ENCODE peak calls at places on chromosomes 3 and 15, in five cellular contexts. Q is stomach, Z is SJSA1, F is aorta, E is GM23248. C is an unnamed sample. For H3K4me1, the result is how much of the 10 kb centered on the place peaks cover.

GRCh38 chr3:83738202-83738601 is 1220.6 kb upstream of the CADM2 start:
- DNase-seq in Q (no peak), Z (no peak), F (no peak), E (no peak), C (no peak)

GRCh38 chr3:10361375-10361774 is 40.5 kb upstream of the SEC13 start:
- DNase-seq in Q (no peak), Z (no peak), F (no peak), E (no peak), C (no peak)

GRCh38 chr15:34886134-34886533 is 83.4 kb downstream of the AQR start:
- DNase-seq in Q (no peak), Z (no peak), F (no peak), E (peak), C (no peak)

GRCh38 chr3:10473581-10474438 is 31.6 kb downstream of the ATP2B2 start:
- DNase-seq in Q (no peak), Z (no peak), F (no peak), E (no peak), C (no peak)

GRCh38 chr15:66955001-66955516 is 110.3 kb upstream of the SMAD3 start:
- DNase-seq in Q (no peak), Z (no peak), F (no peak), E (no peak), C (no peak)

GRCh38 chr3:73498764-73499622 is 125.7 kb downstream of the PDZRN3 start:
- DNase-seq in Q (no peak), Z (peak), F (no peak), E (peak), C (no peak)

GRCh38 chr3:50316657-50317242 is 5.8 kb downstream of the HYAL2 start:
- DNase-seq in Q (peak), Z (no peak), F (peak), E (no peak), C (peak)

GRCh38 chr3:51332156-51332555 is 52.9 kb upstream of the MANF start:
- DNase-seq in Q (no peak), Z (no peak), F (no peak), E (no peak), C (no peak)

GRCh38 chr15:57307527-57308193 is 68.6 kb upstream of the CGNL1 start:
- DNase-seq in Q (no peak), Z (no peak), F (no peak), E (no peak), C (no peak)

GRCh38 chr15:31483053-31483923 is 156.7 kb downstream of the KLF13 start:
- DNase-seq in Q (peak), Z (peak), F (no peak), E (peak), C (peak)

GRCh38 chr3:195110647-195111321 is 160.2 kb downstream of the XXYLT1 start:
- DNase-seq in Q (no peak), Z (no peak), F (peak), E (no peak), C (no peak)

GRCh38 chr3:31978553-31978952 is 2.5 kb downstream of the OSBPL10 start:
- DNase-seq in Q (no peak), Z (no peak), F (no peak), E (no peak), C (no peak)

GRCh38 chr3:41075958-41076357 is 123.3 kb upstream of the CTNNB1 start:
- DNase-seq in Q (no peak), Z (no peak), F (peak), E (peak), C (no peak)

GRCh38 chr3:43006825-43007224 is 27.7 kb downstream of the GASK1A start:
- DNase-seq in Q (no peak), Z (no peak), F (no peak), E (peak), C (no peak)

GRCh38 chr3:127085576-127085975 is 102.7 kb downstream of the PLXNA1 start:
- DNase-seq in Q (no peak), Z (no peak), F (no peak), E (no peak), C (no peak)

GRCh38 chr3:192011137-192011536 is 550.2 kb downstream of the PYDC2 start:
- DNase-seq in Q (no peak), Z (no peak), F (no peak), E (no peak), C (no peak)

GRCh38 chr15:85910796-85911195 is 116.1 kb upstream of the KLHL25 start:
- DNase-seq in Q (peak), Z (no peak), F (no peak), E (no peak), C (no peak)

GRCh38 chr3:72310028-72310987 is 525.4 kb upstream of the PROK2 start:
- DNase-seq in Q (no peak), Z (peak), F (peak), E (peak), C (peak)

GRCh38 chr3:122668930-122669730 is 11.5 kb upstream of the PARP14 start:
- DNase-seq in Q (no peak), Z (no peak), F (no peak), E (peak), C (peak)

GRCh38 chr3:134332344-134332743 is 41.9 kb downstream of the AMOTL2 start:
- DNase-seq in Q (no peak), Z (no peak), F (no peak), E (no peak), C (no peak)

GRCh38 chr15:92161039-92161670 is 232.5 kb upstream of the ST8SIA2 start:
- DNase-seq in Q (no peak), Z (no peak), F (no peak), E (no peak), C (no peak)

GRCh38 chr3:70805044-70805732 is 492.8 kb upstream of the MDFIC2 start:
- DNase-seq in Q (no peak), Z (no peak), F (no peak), E (peak), C (no peak)

GRCh38 chr3:134291300-134292254 is 40.9 kb upstream of the RYK start:
- DNase-seq in Q (no peak), Z (no peak), F (peak), E (peak), C (no peak)

GRCh38 chr15:74238984-74239645 is 3.0 kb downstream of the CCDC33 start:
- DNase-seq in Q (no peak), Z (no peak), F (no peak), E (no peak), C (no peak)

GRCh38 chr3:70531063-70531657 is 218.7 kb upstream of the MDFIC2 start:
- DNase-seq in Q (no peak), Z (no peak), F (no peak), E (peak), C (peak)

GRCh38 chr3:146152841-146153240 is 8.1 kb downstream of the PLOD2 start:
- DNase-seq in Q (peak), Z (peak), F (peak), E (no peak), C (no peak)
- H3K4me1 ChIP-seq in Q (under half), Z (under half), F (under half), E (under half), C (under half)

GRCh38 chr3:44439499-44440295 is 37.8 kb downstream of the ZNF445 start:
- DNase-seq in Q (peak), Z (no peak), F (peak), E (no peak), C (peak)
- H3K4me3 ChIP-seq in Q (peak), Z (no peak), F (no peak), E (no peak), C (peak)

DNA sequence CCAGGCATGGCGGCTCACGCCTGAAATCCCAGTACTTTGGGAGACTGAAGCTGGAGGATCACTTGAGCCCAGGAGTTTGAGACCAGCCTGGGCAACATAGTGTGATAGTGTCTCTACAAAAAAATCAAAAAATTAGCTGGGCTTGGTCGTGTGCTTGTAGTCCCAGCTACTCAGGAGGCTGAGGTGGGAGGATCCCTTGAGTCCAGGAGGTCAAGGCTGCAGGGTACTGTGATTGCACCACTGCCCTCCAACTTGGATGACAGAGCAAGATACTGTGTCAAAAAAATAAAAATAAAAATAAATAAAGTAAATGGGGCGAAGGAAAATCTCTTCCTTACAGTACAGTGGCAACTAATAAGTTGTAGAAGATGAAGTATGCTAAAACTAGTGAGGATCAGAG is 29.6 kb downstream of the LSM3 start:
- DNase-seq in Q (no peak), Z (no peak), F (no peak), E (no peak), C (no peak)
- H3K4me1 ChIP-seq in Q (under half), Z (half or more), F (under half), E (under half), C (under half)

GRCh38 chr3:39809181-39809994 is at the start of gene MYRIP:
- DNase-seq in Q (peak), Z (no peak), F (no peak), E (peak), C (no peak)
- H3K4me3 ChIP-seq in Q (peak), Z (no peak), F (peak), E (peak), C (no peak)

DNA sequence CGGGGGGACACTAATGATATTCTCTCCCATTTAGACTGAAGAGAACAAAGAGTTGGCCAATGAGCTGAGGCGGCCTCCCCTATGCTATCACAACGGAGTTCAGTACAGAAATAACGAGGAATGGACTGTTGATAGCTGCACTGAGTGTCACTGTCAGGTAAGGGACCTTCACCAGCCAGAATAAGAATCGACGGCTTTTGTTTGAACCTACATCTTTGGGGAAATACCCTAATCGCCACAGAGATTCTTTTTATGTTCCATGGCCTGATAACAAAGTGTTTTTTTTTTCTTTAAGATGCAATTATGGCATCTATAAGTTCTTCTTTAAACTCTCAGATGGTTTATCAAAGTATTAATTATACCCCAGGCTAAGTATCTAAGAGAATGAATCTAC is 3.4 kb downstream of the THBS1 start:
- DNase-seq in Q (no peak), Z (no peak), F (no peak), E (no peak), C (no peak)
- H3K4me1 ChIP-seq in Q (under half), Z (half or more), F (under half), E (under half), C (under half)

GRCh38 chr3:8201886-8202285 is 299.7 kb upstream of the LMCD1 start:
- DNase-seq in Q (no peak), Z (no peak), F (no peak), E (peak), C (no peak)
- H3K4me3 ChIP-seq in Q (no peak), Z (no peak), F (no peak), E (no peak), C (no peak)

GRCh38 chr15:25909325-25909724 is 46.2 kb upstream of the ATP10A start:
- DNase-seq in Q (no peak), Z (no peak), F (no peak), E (no peak), C (no peak)
- H3K4me1 ChIP-seq in Q (under half), Z (under half), F (under half), E (under half), C (under half)

GRCh38 chr15:96353378-96353930 is 23.0 kb downstream of the NR2F2 start:
- DNase-seq in Q (no peak), Z (no peak), F (no peak), E (no peak), C (no peak)

GRCh38 chr15:96355561-96356129 is 25.1 kb downstream of the NR2F2 start:
- DNase-seq in Q (no peak), Z (no peak), F (peak), E (no peak), C (no peak)

GRCh38 chr15:96352594-96353377 is 22.3 kb downstream of the NR2F2 start:
- DNase-seq in Q (no peak), Z (no peak), F (peak), E (peak), C (no peak)

GRCh38 chr15:96354731-96355560 is 24.4 kb downstream of the NR2F2 start:
- DNase-seq in Q (no peak), Z (no peak), F (no peak), E (peak), C (no peak)

GRCh38 chr15:96353931-96354730 is 23.6 kb downstream of the NR2F2 start:
- DNase-seq in Q (peak), Z (no peak), F (peak), E (peak), C (no peak)
- H3K4me3 ChIP-seq in Q (peak), Z (peak), F (peak), E (peak), C (no peak)

C was measured in CD4-positive, CD25-positive, alpha-beta regulatory T cell.